ENCODE peak calls at places on chromosomes 16 and 17, in seven cellular contexts. E, F, G, D, S, T and B are unnamed samples. For H3K27me3, the result is how much of the 10 kb centered on the place peaks cover.

GRCh38 chr16:53829186-53829747 is 125.3 kb downstream of the FTO start:
- DNase-seq in F (no peak), T (peak), G (peak), D (no peak), E (no peak), S (no peak), B (no peak)

GRCh38 chr17:77125432-77125901 is 15.3 kb upstream of the SEC14L1 start:
- DNase-seq in G (peak), D (no peak), T (peak), F (no peak), E (no peak), S (no peak), B (peak)

GRCh38 chr17:49193513-49194296 is 16.7 kb downstream of the GNGT2 start:
- DNase-seq in T (peak), G (no peak), E (peak), D (peak), F (peak), S (peak), B (no peak)

GRCh38 chr16:86816930-86817625 is 238.7 kb downstream of the FOXL1 start:
- DNase-seq in S (no peak), D (no peak), T (no peak), F (no peak), G (no peak), E (no peak), B (no peak)

GRCh38 chr17:80780381-80781187 is 211.1 kb upstream of the CHMP6 start:
- DNase-seq in G (no peak), E (no peak), T (no peak), D (no peak), F (no peak), S (peak), B (peak)

GRCh38 chr16:78953526-78953925 is 647.0 kb downstream of the MAF start:
- DNase-seq in G (no peak), F (no peak), S (no peak), E (no peak), T (no peak), D (no peak), B (no peak)

GRCh38 chr17:58455491-58455890 is 32.7 kb downstream of the HSF5 start:
- DNase-seq in F (no peak), G (no peak), S (no peak), E (no peak), T (no peak), D (no peak), B (no peak)

GRCh38 chr16:54446639-54447038 is 160.1 kb upstream of the IRX3 start:
- DNase-seq in F (peak), T (peak), S (no peak), G (no peak), D (peak), E (peak), B (no peak)

GRCh38 chr16:49855822-49856740 is at the start of gene ZNF423:
- DNase-seq in T (peak), G (no peak), S (peak), D (no peak), E (no peak), F (no peak), B (no peak)

GRCh38 chr16:87949071-87949744 is 2.0 kb upstream of the BANP start:
- DNase-seq in E (no peak), G (no peak), T (no peak), F (peak), D (no peak), S (no peak), B (no peak)
- H3K4me3 ChIP-seq in E (no peak), G (no peak), T (no peak), F (no peak), D (no peak), S (no peak), B (no peak)

GRCh38 chr17:79153367-79154130 is 78.9 kb downstream of the ENGASE start:
- DNase-seq in F (no peak), D (no peak), S (no peak), E (no peak), T (no peak), G (no peak), B (no peak)

GRCh38 chr17:79154446-79154845 is 79.8 kb downstream of the ENGASE start:
- DNase-seq in D (peak), E (no peak), T (no peak), S (no peak), G (no peak), F (no peak), B (no peak)

GRCh38 chr17:79154951-79155557 is 80.4 kb downstream of the ENGASE start:
- DNase-seq in S (no peak), T (no peak), E (peak), F (no peak), D (no peak), G (no peak), B (no peak)

GRCh38 chr17:79150799-79151198 is 76.2 kb downstream of the ENGASE start:
- DNase-seq in D (no peak), F (no peak), S (no peak), E (no peak), G (no peak), T (no peak), B (no peak)

GRCh38 chr17:79152636-79153035 is 78.0 kb downstream of the ENGASE start:
- DNase-seq in G (no peak), F (no peak), D (no peak), E (no peak), T (no peak), S (peak), B (no peak)
- H3K27me3 ChIP-seq in G (under half), F (half or more), D (under half), E (under half), T (under half), S (under half), B (under half)

GRCh38 chr16:25709182-25709581 is 17.4 kb downstream of the HS3ST4 start:
- DNase-seq in G (no peak), E (no peak), T (no peak), D (no peak), F (no peak), S (peak), B (no peak)
- H3K4me3 ChIP-seq in G (no peak), E (no peak), T (no peak), D (no peak), F (no peak), S (no peak), B (no peak)

GRCh38 chr16:80060470-80060869 is 459.9 kb upstream of the MAF start:
- DNase-seq in S (no peak), F (no peak), G (no peak), E (no peak), T (no peak), D (no peak), B (no peak)
- H3K27me3 ChIP-seq in S (under half), F (under half), G (under half), E (under half), T (half or more), D (under half), B (under half)

GRCh38 chr17:15648384-15648783 is 28.9 kb upstream of the FBXW10B start:
- DNase-seq in S (no peak), E (no peak), F (no peak), G (no peak), T (no peak), D (no peak), B (no peak)
- H3K4me3 ChIP-seq in S (no peak), E (no peak), F (no peak), G (peak), T (no peak), D (peak), B (no peak)

GRCh38 chr17:35738519-35739133 is 7.2 kb downstream of the RASL10B start:
- DNase-seq in S (no peak), T (no peak), G (no peak), E (no peak), F (no peak), D (no peak), B (no peak)
- H3K27me3 ChIP-seq in S (half or more), T (under half), G (under half), E (under half), F (under half), D (under half), B (under half)

GRCh38 chr17:43722921-43723665 is 35.5 kb downstream of the SOST start:
- DNase-seq in S (no peak), D (no peak), G (no peak), E (no peak), F (no peak), T (no peak), B (no peak)

GRCh38 chr17:43719578-43719977 is 39.0 kb downstream of the SOST start:
- DNase-seq in F (no peak), S (no peak), G (no peak), D (no peak), E (no peak), T (no peak), B (no peak)

GRCh38 chr17:43720311-43721060 is 38.1 kb downstream of the SOST start:
- DNase-seq in F (peak), D (peak), G (no peak), T (peak), S (peak), E (peak), B (no peak)

GRCh38 chr17:43722269-43722619 is 36.3 kb downstream of the SOST start:
- DNase-seq in F (no peak), S (no peak), E (no peak), D (no peak), G (no peak), T (no peak), B (no peak)

GRCh38 chr17:43721537-43722268 is 36.9 kb downstream of the SOST start:
- DNase-seq in D (no peak), S (no peak), F (no peak), E (no peak), T (peak), G (no peak), B (no peak)
- H3K4me3 ChIP-seq in D (no peak), S (no peak), F (no peak), E (no peak), T (no peak), G (no peak), B (no peak)

GRCh38 chr17:13596241-13596941 is 5.3 kb downstream of the HS3ST3A1 start:
- DNase-seq in E (no peak), G (no peak), D (no peak), S (no peak), F (no peak), T (no peak), B (no peak)

GRCh38 chr17:13599808-13600398 is 1.8 kb downstream of the HS3ST3A1 start:
- DNase-seq in E (no peak), G (no peak), D (no peak), F (no peak), T (no peak), S (no peak), B (no peak)

GRCh38 chr17:13599168-13599577 is 2.6 kb downstream of the HS3ST3A1 start:
- DNase-seq in S (no peak), D (no peak), T (no peak), E (no peak), F (no peak), G (no peak), B (no peak)

GRCh38 chr17:13598353-13599167 is 3.2 kb downstream of the HS3ST3A1 start:
- DNase-seq in G (no peak), E (no peak), F (no peak), S (peak), D (no peak), T (no peak), B (no peak)

DNA sequence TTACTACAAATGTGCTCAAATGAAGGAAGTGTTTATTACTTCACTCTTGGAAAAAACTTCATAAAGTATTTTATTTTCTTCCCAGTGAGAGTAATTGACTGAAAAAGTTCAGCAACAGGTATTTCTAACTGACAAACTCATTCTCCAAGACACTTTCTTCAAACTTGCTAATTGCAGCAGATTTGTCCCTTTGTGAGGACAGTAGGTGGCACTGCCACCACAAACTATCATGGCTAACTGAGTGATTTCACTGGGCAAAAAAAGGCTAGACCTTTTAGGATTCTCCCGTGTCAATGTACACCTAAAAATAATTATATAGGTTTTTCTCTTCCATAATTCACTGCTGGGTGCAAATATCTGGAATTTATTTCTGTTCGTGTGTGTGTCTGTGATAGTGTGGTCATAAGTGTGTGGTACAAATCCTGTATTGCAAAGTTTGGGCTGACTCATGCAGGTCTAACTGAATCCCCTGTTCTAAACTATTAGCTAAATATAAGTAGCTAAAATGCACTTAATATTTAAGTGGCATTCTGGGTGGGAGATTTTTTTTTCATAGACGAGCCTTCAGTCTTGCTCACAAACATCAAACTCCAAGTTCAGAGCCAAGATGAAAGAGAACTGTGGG is 3.9 kb downstream of the HS3ST3A1 start:
- DNase-seq in G (no peak), S (peak), T (peak), F (no peak), E (no peak), D (peak), B (no peak)
- H3K27me3 ChIP-seq in G (under half), S (under half), T (under half), F (half or more), E (under half), D (under half), B (under half)

DNA sequence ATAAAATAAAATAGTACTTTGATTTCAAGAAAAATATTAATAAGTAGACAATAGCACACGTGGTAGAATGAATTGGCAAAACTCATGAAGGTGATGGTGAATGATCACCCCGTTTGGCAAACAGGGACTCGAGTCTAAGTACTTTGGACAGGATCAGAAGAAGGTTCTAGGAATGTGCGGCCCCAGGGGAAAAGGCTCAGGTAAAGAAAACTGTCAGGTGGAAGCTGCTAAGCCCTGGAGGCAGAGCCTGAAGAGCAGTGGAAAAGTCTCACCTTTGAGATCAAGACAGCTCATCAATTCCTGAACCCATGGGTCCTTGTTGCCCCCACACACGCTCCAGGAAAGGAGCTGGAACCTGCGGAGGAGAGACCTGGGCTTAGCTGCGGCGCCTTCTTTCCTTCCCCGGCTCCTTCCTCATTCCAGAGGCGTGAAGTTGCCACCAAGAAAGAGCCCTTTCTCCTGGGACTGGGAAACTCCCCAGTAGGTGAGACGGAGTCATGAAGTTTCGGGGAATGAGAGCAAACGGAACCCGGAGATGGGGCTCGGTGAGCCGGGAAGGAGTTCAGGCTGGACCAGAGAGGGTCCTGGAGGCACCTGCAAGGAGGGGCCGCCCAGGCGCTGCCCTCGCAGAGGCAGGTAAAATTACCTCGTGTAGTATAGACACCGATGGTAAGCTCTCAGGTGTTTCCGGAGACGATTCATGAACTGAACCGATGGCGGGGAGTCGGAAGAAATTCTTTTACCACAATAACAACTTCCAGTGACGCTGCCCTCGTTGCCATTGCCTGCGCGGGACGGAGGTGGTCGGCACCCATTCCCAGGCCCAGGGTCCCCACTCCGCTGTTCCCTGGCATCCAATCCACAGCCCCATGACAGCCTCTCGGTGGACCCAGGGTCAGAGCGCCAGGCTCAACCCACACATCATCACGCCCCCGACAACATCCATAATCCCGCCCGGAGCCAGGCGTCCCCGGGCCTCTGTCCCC is 1.2 kb upstream of the ZMYND15 start:
- DNase-seq in T (no peak), F (no peak), G (no peak), D (no peak), E (no peak), S (peak), B (no peak)
- H3K4me3 ChIP-seq in T (peak), F (peak), G (peak), D (peak), E (peak), S (peak), B (peak)